ENCODE peak calls at places on chromosome 3, in eight cellular contexts. S is AG04450, B is sigmoid colon, U is brain microvascular endothelial cell, C is A549, T is IMR-90, O is lung, N is GM23338. A is an unnamed sample.

GRCh38 chr3:99639579-99639978 is 1.2 kb downstream of the COL8A1 start:
- DNase-seq in T (peak), O (no peak), N (no peak), S (no peak), B (no peak), U (no peak), C (no peak), A (no peak)

GRCh38 chr3:42308651-42309050 is 42.7 kb upstream of the CCK start:
- DNase-seq in C (no peak), S (no peak), N (no peak), O (no peak), T (no peak), B (no peak), U (no peak), A (no peak)

GRCh38 chr3:133937756-133938601 is 42.3 kb upstream of the RAB6B start:
- DNase-seq in U (no peak), O (no peak), N (no peak), T (peak), S (no peak), B (peak), C (no peak), A (no peak)

GRCh38 chr3:133426721-133427120 is 26.9 kb downstream of the BFSP2 start:
- DNase-seq in N (no peak), O (no peak), C (no peak), S (no peak), U (peak), B (no peak), T (peak), A (no peak)

GRCh38 chr3:129023909-129024308 is 22.8 kb downstream of the EFCC1 start:
- DNase-seq in T (peak), C (peak), B (no peak), S (no peak), N (no peak), O (no peak), U (no peak), A (no peak)

GRCh38 chr3:171218069-171218468 is 191.5 kb upstream of the SLC2A2 start:
- DNase-seq in O (no peak), C (no peak), B (no peak), S (no peak), U (no peak), N (no peak), T (no peak), A (no peak)

GRCh38 chr3:134937256-134938023 is 142.4 kb downstream of the EPHB1 start:
- DNase-seq in O (no peak), C (no peak), N (peak), U (no peak), S (no peak), B (peak), T (no peak), A (no peak)

GRCh38 chr3:63051920-63052319 is 176.7 kb upstream of the CADPS start:
- DNase-seq in C (no peak), O (no peak), B (no peak), N (peak), T (no peak), U (peak), S (no peak), A (no peak)

GRCh38 chr3:136954980-136955780 is 2.6 kb upstream of the IL20RB start:
- DNase-seq in T (no peak), O (no peak), C (no peak), U (no peak), B (no peak), S (no peak), N (peak), A (no peak)

GRCh38 chr3:124800076-124800475 is 69.8 kb downstream of the UMPS start:
- DNase-seq in O (no peak), B (no peak), U (no peak), N (no peak), S (no peak), C (no peak), T (no peak), A (no peak)

GRCh38 chr3:183653209-183654064 is 18.0 kb downstream of the KLHL24 start:
- DNase-seq in O (no peak), T (no peak), N (peak), S (no peak), B (no peak), U (no peak), C (peak), A (peak)

GRCh38 chr3:139982404-139982803 is 47.4 kb downstream of the CLSTN2 start:
- DNase-seq in C (no peak), B (no peak), O (no peak), S (no peak), U (no peak), N (peak), T (no peak), A (no peak)

GRCh38 chr3:23325466-23326065 is 122.4 kb downstream of the UBE2E2 start:
- DNase-seq in B (no peak), T (no peak), N (no peak), O (no peak), S (no peak), U (no peak), C (no peak), A (no peak)

GRCh38 chr3:150248116-150248864 is 159.8 kb upstream of the TSC22D2 start:
- DNase-seq in S (peak), C (no peak), T (peak), N (no peak), U (peak), O (no peak), B (no peak), A (no peak)

GRCh38 chr3:43773273-43774104 is 82.8 kb downstream of the ABHD5 start:
- DNase-seq in O (no peak), S (no peak), U (no peak), N (peak), T (peak), B (no peak), C (peak), A (no peak)

GRCh38 chr3:16462679-16463078 is 50.8 kb downstream of the RFTN1 start:
- DNase-seq in U (no peak), S (no peak), B (no peak), C (no peak), T (no peak), N (no peak), O (no peak), A (no peak)

GRCh38 chr3:182491571-182491970 is 301.7 kb upstream of the ATP11B start:
- DNase-seq in S (no peak), U (no peak), B (no peak), C (no peak), O (no peak), N (no peak), T (no peak), A (no peak)

GRCh38 chr3:184042617-184043016 is 10.2 kb upstream of the HTR3C start:
- DNase-seq in T (no peak), B (no peak), N (no peak), O (no peak), C (no peak), U (no peak), S (no peak), A (no peak)

GRCh38 chr3:77256584-77257488 is 216.9 kb downstream of the ROBO2 start:
- DNase-seq in T (no peak), B (no peak), C (no peak), N (no peak), S (no peak), U (no peak), O (no peak), A (no peak)

GRCh38 chr3:146929696-146930095 is 324.6 kb upstream of the PLSCR5 start:
- DNase-seq in B (no peak), C (no peak), O (no peak), U (no peak), N (no peak), S (no peak), T (peak), A (no peak)

GRCh38 chr3:143163562-143163961 is 44.0 kb downstream of the CHST2 start:
- DNase-seq in B (no peak), T (no peak), N (no peak), S (no peak), O (no peak), U (no peak), C (no peak), A (no peak)

GRCh38 chr3:42192334-42193200 is 73.4 kb downstream of the CCK start:
- DNase-seq in T (peak), C (no peak), U (peak), N (no peak), S (no peak), B (no peak), O (no peak), A (peak)

GRCh38 chr3:177602601-177603136 is 405.4 kb upstream of the TBL1XR1 start:
- DNase-seq in T (peak), N (no peak), U (no peak), B (no peak), S (no peak), C (no peak), O (no peak), A (peak)

GRCh38 chr3:12477256-12477655 is 7.0 kb upstream of the TSEN2 start:
- DNase-seq in N (no peak), B (peak), C (no peak), S (no peak), O (no peak), T (no peak), U (no peak), A (no peak)

GRCh38 chr3:32438596-32439344 is 47.1 kb downstream of the CMTM7 start:
- DNase-seq in S (no peak), U (no peak), O (no peak), N (no peak), C (no peak), B (no peak), T (no peak), A (no peak)

GRCh38 chr3:32447865-32448400 is 54.7 kb downstream of the CMTM6 start:
- DNase-seq in O (no peak), U (no peak), S (no peak), T (no peak), N (peak), C (no peak), B (no peak), A (no peak)

GRCh38 chr3:32442766-32443165 is 51.1 kb downstream of the CMTM7 start:
- DNase-seq in O (no peak), T (peak), U (no peak), C (no peak), B (no peak), N (no peak), S (no peak), A (no peak)

GRCh38 chr3:32440481-32441350 is 49.1 kb downstream of the CMTM7 start:
- DNase-seq in S (no peak), B (no peak), T (no peak), C (no peak), N (no peak), U (no peak), O (no peak), A (no peak)

GRCh38 chr3:32443471-32443870 is 51.8 kb downstream of the CMTM7 start:
- DNase-seq in U (peak), S (no peak), C (no peak), O (no peak), N (no peak), B (no peak), T (peak), A (no peak)
- H3K27ac ChIP-seq in U (peak), S (no peak), C (no peak), O (no peak), N (no peak), B (no peak), T (no peak), A (no peak)

GRCh38 chr3:160225181-160226025 is at the start of gene C3orf80:
- DNase-seq in O (peak), C (peak), T (peak), N (peak), B (peak), U (no peak), S (no peak), A (peak)
- TF ChIP-seq CTCF in O (no peak), C (peak), T (no peak), N (peak), B (peak), U (peak), S (no peak), A (no peak)

GRCh38 chr3:138186216-138186615 is 885 bp upstream of the ARMC8 start:
- DNase-seq in C (peak), U (no peak), O (no peak), S (no peak), T (no peak), B (no peak), N (peak), A (no peak)
- H3K4me3 ChIP-seq in C (peak), U (peak), O (no peak), S (no peak), T (no peak), B (no peak), N (peak), A (no peak)

DNA sequence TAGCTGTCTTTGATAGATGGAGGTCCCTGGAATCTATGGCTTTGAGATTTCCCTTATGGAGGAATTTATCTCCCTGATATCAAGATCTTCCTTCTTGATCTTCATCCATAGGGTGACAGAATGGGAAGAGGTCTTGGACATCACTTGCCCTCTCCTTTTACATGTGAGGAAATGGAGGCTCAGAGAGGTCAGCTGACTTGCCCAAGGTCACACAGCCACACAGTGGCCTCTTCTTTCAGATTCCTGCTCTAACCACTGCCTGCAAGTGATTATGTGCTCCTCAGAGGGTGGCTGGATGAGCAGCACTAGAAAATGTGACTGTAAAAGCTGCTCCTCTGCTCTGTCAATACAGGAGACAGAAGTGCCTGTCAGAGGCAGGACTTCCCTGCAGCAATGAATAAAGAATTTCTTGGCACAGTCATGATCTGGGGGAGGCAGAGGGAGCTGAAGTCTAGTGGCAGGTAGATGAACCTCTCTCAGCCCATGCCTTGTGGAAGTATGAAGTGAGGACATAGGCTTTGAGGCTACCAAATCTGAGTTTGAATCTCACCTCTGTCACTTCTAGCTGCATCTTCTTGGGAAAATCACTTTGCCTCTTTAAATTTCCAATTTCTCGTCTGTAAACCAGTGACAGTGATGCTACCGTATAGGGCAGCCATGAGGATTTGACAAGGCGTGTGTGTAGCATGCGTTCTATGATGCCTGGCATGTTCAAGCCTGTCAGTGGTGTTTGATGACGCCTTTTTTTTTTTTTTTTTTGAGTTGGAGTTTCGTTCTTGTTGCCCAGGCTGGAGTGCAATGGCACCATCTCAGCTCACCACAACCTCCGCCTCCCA is 12.0 kb downstream of the SSUH2 start:
- DNase-seq in N (no peak), T (no peak), O (no peak), S (no peak), U (no peak), C (no peak), B (no peak), A (no peak)
- H3K27ac ChIP-seq in N (no peak), T (no peak), O (no peak), S (no peak), U (no peak), C (peak), B (no peak), A (no peak)

DNA sequence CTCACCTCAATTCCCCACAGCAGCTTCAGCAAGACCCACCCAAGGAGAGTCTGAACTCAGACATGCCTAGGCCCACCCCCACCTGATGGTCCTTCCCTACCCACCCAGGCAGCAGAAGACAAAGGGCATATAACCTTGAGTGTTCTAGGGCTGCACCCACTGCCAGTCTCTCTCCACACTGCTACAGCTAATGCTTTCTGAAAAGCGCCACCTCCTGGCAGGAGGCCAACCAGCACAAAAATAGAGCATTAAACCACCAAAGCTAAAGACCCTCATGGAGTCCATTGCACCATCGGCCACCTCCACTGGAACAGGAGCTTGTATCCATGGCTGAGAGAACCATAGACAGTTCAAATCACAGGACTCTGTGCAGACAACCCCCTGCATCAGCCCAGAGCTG is 11.3 kb upstream of the RPL39L start:
- DNase-seq in O (no peak), T (no peak), S (no peak), N (peak), C (no peak), U (no peak), B (no peak), A (peak)
- TF ChIP-seq CTCF in O (no peak), T (no peak), S (no peak), N (peak), C (no peak), U (peak), B (no peak), A (no peak)

A was measured in HL-60.